ENCODE peak calls at places on chromosomes 6 and 20, in eight cellular contexts. F is sigmoid colon, J is upper lobe of left lung, P is HCT116, Z is breast epithelium, T is GM23338, O is SK-N-MC, V is endothelial cell of umbilical vein. M is an unnamed sample.

GRCh38 chr20:38180781-38181180 is 15.7 kb upstream of the TGM2 start:
- DNase-seq in F (peak; percentile 13), J (no peak), P (no peak), Z (no peak), T (no peak), O (no peak), V (no peak), M (no peak)

GRCh38 chr20:62835931-62836861 is 19.3 kb downstream of the COL9A3 start:
- DNase-seq in F (peak; percentile 65), J (peak; percentile 71), P (no peak), Z (no peak), T (no peak), O (no peak), V (no peak), M (no peak)

GRCh38 chr20:62376112-62377063 is 9.3 kb upstream of the LAMA5 start:
- DNase-seq in F (peak; percentile 87), J (peak; percentile 87), P (no peak), Z (no peak), T (peak; percentile 93), O (no peak), V (no peak), M (no peak)

GRCh38 chr6:4804095-4804494 is 27.9 kb downstream of the CDYL start:
- DNase-seq in F (no peak), J (no peak), P (no peak), Z (no peak), T (peak; percentile 37), O (no peak), V (no peak), M (peak; percentile 37)

GRCh38 chr6:145036236-145036635 is 699.1 kb downstream of the EPM2A start:
- DNase-seq in F (no peak), J (no peak), P (no peak), Z (no peak), T (no peak), O (no peak), V (no peak), M (no peak)

GRCh38 chr20:20562507-20562906 is 149.9 kb downstream of the RALGAPA2 start:
- DNase-seq in F (no peak), J (no peak), P (no peak), Z (no peak), T (no peak), O (no peak), V (no peak), M (no peak)

GRCh38 chr6:106927531-106928398 is 46.8 kb downstream of the CD24 start:
- DNase-seq in F (no peak), J (no peak), P (no peak), Z (no peak), T (peak; percentile 90), O (peak; percentile 20), V (peak; percentile 41), M (peak; percentile 67)

GRCh38 chr6:81246200-81246599 is 506.3 kb downstream of the TENT5A start:
- DNase-seq in F (no peak), J (no peak), P (no peak), Z (no peak), T (no peak), O (no peak), V (no peak), M (no peak)

GRCh38 chr6:152748843-152749242 is 1.8 kb upstream of the VIP start:
- DNase-seq in F (no peak), J (no peak), P (no peak), Z (no peak), T (peak; percentile 44), O (peak; percentile 14), V (peak; percentile 47), M (no peak)

GRCh38 chr6:132300323-132300949 is 100.8 kb downstream of the MOXD1 start:
- DNase-seq in F (no peak), J (no peak), P (peak; percentile 40), Z (no peak), T (peak; percentile 82), O (no peak), V (peak; percentile 53), M (peak; percentile 19)

GRCh38 chr20:38059832-38060231 is 26.3 kb downstream of the RPRD1B start:
- DNase-seq in F (no peak), J (no peak), P (no peak), Z (no peak), T (no peak), O (no peak), V (no peak), M (peak; percentile 41)

GRCh38 chr20:8809107-8809953 is 259.6 kb upstream of the PLCB4 start:
- DNase-seq in F (no peak), J (no peak), P (no peak), Z (no peak), T (peak; percentile 5), O (no peak), V (no peak), M (no peak)

GRCh38 chr6:83514877-83515466 is 2.6 kb downstream of the PRSS35 start:
- DNase-seq in F (no peak), J (no peak), P (peak; percentile 57), Z (no peak), T (peak; percentile 76), O (peak; percentile 70), V (peak; percentile 75), M (no peak)

GRCh38 chr6:170003027-170003426 is 251.6 kb downstream of the ERMARD start:
- DNase-seq in F (peak; percentile 29), J (peak; percentile 32), P (no peak), Z (no peak), T (no peak), O (no peak), V (no peak), M (no peak)

GRCh38 chr6:37137881-37138568 is 31.9 kb upstream of the PIM1 start:
- DNase-seq in F (no peak), J (no peak), P (no peak), Z (no peak), T (no peak), O (peak; percentile 76), V (no peak), M (no peak)

GRCh38 chr20:59004763-59005522 is 2.1 kb downstream of the CTSZ start:
- DNase-seq in F (peak; percentile 78), J (peak; percentile 54), P (no peak), Z (no peak), T (no peak), O (no peak), V (peak; percentile 63), M (peak; percentile 86)

DNA sequence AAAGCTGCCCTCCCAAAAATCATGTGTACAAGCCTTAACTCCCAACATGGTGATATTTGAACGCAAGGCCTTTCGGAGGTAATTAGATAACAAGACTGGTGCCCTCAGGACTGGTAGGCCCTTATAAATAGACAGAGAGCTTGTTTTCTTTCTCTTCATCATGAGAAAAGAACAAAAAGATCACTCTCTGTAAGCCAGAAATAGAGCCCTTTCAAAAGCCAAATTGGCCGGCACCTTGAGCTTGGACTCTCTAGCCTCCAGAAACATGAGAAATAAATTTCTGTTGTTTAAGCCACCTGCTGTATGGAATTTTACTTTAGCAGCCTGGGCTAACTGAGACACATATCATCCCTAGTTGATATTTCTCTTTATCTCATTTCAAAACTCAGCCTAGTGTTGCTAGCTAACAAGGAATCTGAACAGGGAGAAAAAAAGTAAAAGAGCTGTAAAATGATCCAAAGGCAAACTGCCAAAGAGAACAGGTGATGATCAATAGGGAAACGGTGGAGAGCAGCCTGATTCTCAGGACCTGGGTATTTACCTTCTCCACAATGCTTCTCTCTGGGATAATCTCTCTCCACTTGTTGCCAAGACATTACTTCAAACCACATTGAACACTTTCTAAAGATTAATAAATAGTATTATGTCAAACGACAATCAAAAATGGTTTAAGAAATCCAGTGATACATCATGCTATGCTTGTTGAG is 6.1 kb downstream of the COL21A1 start:
- DNase-seq in F (no peak), J (no peak), P (no peak), Z (no peak), T (no peak), O (no peak), V (no peak), M (no peak)
- TF ChIP-seq POLR2AphosphoS5 in F (no peak), J (no peak), P (no peak), Z (no peak), T (no peak), O (no peak), V (no peak), M (no peak)

DNA sequence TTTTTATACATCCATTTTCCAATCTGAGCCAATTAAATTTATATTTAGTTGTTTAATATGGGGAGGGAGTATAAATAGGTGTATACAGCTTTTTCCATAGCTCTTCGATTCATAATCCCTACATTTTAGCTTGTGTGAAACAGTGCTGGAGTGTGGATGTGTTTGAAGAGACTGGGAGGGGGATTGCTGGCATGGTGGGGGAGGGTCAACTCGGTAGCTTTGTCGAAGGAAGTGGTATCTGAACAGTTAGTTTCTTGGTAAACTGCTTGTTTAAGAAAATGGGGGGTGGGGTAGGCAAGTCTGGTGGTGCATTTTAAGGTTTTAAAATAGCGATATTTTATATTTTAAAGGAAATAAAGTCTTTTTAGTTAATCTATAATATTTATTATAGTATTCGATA is 1.4 kb upstream of the LIN28B start:
- DNase-seq in F (no peak), J (no peak), P (no peak), Z (no peak), T (peak; percentile 83), O (no peak), V (no peak), M (no peak)
- H3K4me3 ChIP-seq in F (no peak overlapping the region), J (no peak overlapping the region), P (no peak overlapping the region), Z (no peak overlapping the region), T (peak overlapping the region; percentile 57), O (no peak overlapping the region), V (no peak overlapping the region), M (no peak overlapping the region)

GRCh38 chr20:41426361-41426900 is 59.8 kb upstream of the EMILIN3 start:
- DNase-seq in F (no peak), J (no peak), P (no peak), Z (no peak), T (no peak), O (no peak), V (no peak), M (no peak)
- TF ChIP-seq POLR2AphosphoS5 in F (no peak), J (no peak), P (no peak), Z (no peak), T (no peak), O (no peak), V (no peak), M (no peak)

GRCh38 chr6:148793721-148794120 is 46.9 kb downstream of the UST start:
- DNase-seq in F (no peak), J (no peak), P (no peak), Z (no peak), T (no peak), O (no peak), V (no peak), M (no peak)

GRCh38 chr6:148791372-148791771 is 44.5 kb downstream of the UST start:
- DNase-seq in F (no peak), J (no peak), P (no peak), Z (no peak), T (no peak), O (no peak), V (no peak), M (no peak)

GRCh38 chr6:148790404-148790803 is 43.6 kb downstream of the UST start:
- DNase-seq in F (no peak), J (no peak), P (no peak), Z (no peak), T (no peak), O (no peak), V (no peak), M (no peak)

GRCh38 chr6:148790817-148791216 is 44.0 kb downstream of the UST start:
- DNase-seq in F (no peak), J (no peak), P (no peak), Z (no peak), T (no peak), O (no peak), V (no peak), M (no peak)

DNA sequence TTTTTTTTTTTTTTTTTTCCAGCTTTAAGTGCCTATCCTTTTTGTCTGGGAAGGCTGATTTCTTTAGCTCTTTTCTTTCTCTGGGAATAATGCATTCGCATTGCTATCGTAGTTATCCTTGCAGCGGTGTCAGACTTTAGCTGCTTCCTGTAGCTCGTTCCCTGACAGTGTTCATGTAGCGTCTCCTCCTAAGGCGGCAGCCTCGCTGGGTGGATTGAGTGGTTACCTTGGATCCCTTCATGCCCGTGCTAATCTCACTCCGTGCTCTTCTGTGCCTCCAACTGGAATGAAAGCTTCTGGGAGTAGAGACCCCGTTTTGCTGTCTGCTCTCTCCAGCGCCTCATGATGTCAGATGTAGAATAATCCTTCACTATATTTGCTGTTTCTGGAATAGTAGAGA is 43.2 kb downstream of the UST start:
- DNase-seq in F (no peak), J (no peak), P (no peak), Z (no peak), T (no peak), O (no peak), V (no peak), M (no peak)
- H3K4me3 ChIP-seq in F (no peak overlapping the region), J (no peak overlapping the region), P (no peak overlapping the region), Z (no peak overlapping the region), T (no peak overlapping the region), O (no peak overlapping the region), V (no peak overlapping the region), M (no peak overlapping the region)